ENCODE peak calls at places on chromosome 5, in eight cellular contexts. One of them, this sample, is unnamed.

GRCh38 chr5:157457391-157457790 is 2.6 kb upstream of the NIPAL4 start:
- DNase-seq in hepatocyte: no peak
- DNase-seq in mammary epithelial cell: no peak
- DNase-seq in OCI-LY7: peak; percentile 21
- DNase-seq in GM23248: no peak
- DNase-seq in SK-N-SH: no peak
- DNase-seq in fibroblast of lung: no peak
- DNase-seq in IMR-90: no peak
- DNase-seq in this sample: no peak

GRCh38 chr5:119996128-119996527 is 366.8 kb downstream of the FAM170A start:
- DNase-seq in mammary epithelial cell: no peak
- DNase-seq in IMR-90: peak; percentile 41
- DNase-seq in hepatocyte: no peak
- DNase-seq in GM23248: no peak
- DNase-seq in fibroblast of lung: no peak
- DNase-seq in SK-N-SH: no peak
- DNase-seq in OCI-LY7: no peak
- DNase-seq in this sample: no peak

GRCh38 chr5:97644896-97645295 is 461.8 kb upstream of the RIOK2 start:
- DNase-seq in OCI-LY7: no peak
- DNase-seq in SK-N-SH: no peak
- DNase-seq in mammary epithelial cell: no peak
- DNase-seq in hepatocyte: no peak
- DNase-seq in GM23248: no peak
- DNase-seq in IMR-90: no peak
- DNase-seq in fibroblast of lung: no peak
- DNase-seq in this sample: peak; percentile 60

GRCh38 chr5:69416180-69416579 is 1.3 kb downstream of the MARVELD2 start:
- DNase-seq in SK-N-SH: no peak
- DNase-seq in OCI-LY7: no peak
- DNase-seq in IMR-90: no peak
- DNase-seq in GM23248: no peak
- DNase-seq in mammary epithelial cell: peak; percentile 25
- DNase-seq in hepatocyte: no peak
- DNase-seq in fibroblast of lung: no peak
- DNase-seq in this sample: peak; percentile 44

GRCh38 chr5:33981408-33982171 is 2.9 kb downstream of the SLC45A2 start:
- DNase-seq in IMR-90: peak; percentile 44
- DNase-seq in GM23248: peak; percentile 53
- DNase-seq in SK-N-SH: no peak
- DNase-seq in OCI-LY7: no peak
- DNase-seq in fibroblast of lung: peak; percentile 42
- DNase-seq in hepatocyte: no peak
- DNase-seq in mammary epithelial cell: no peak
- DNase-seq in this sample: no peak

GRCh38 chr5:958701-959571 is 49.7 kb upstream of the NKD2 start:
- DNase-seq in fibroblast of lung: peak; percentile 73
- DNase-seq in SK-N-SH: peak; percentile 43
- DNase-seq in OCI-LY7: no peak
- DNase-seq in GM23248: peak; percentile 73
- DNase-seq in mammary epithelial cell: peak; percentile 72
- DNase-seq in hepatocyte: no peak
- DNase-seq in IMR-90: peak; percentile 54
- DNase-seq in this sample: no peak

GRCh38 chr5:73363911-73364730 is 84.5 kb downstream of the FOXD1 start:
- DNase-seq in OCI-LY7: no peak
- DNase-seq in hepatocyte: peak; percentile 19
- DNase-seq in SK-N-SH: no peak
- DNase-seq in mammary epithelial cell: peak; percentile 44
- DNase-seq in GM23248: peak; percentile 81
- DNase-seq in fibroblast of lung: peak; percentile 83
- DNase-seq in IMR-90: peak; percentile 80
- DNase-seq in this sample: peak; percentile 45

GRCh38 chr5:40464461-40464860 is 215.3 kb upstream of the PTGER4 start:
- DNase-seq in GM23248: peak; percentile 21
- DNase-seq in fibroblast of lung: peak; percentile 5
- DNase-seq in SK-N-SH: no peak
- DNase-seq in IMR-90: peak; percentile 15
- DNase-seq in mammary epithelial cell: no peak
- DNase-seq in hepatocyte: no peak
- DNase-seq in OCI-LY7: no peak
- DNase-seq in this sample: no peak

GRCh38 chr5:160792281-160792680 is 59.7 kb downstream of the ATP10B start:
- DNase-seq in SK-N-SH: no peak
- DNase-seq in mammary epithelial cell: peak; percentile 29
- DNase-seq in fibroblast of lung: no peak
- DNase-seq in hepatocyte: no peak
- DNase-seq in GM23248: no peak
- DNase-seq in OCI-LY7: no peak
- DNase-seq in IMR-90: no peak
- DNase-seq in this sample: no peak

GRCh38 chr5:80182802-80183645 is 72.8 kb downstream of the SERINC5 start:
- DNase-seq in fibroblast of lung: no peak
- DNase-seq in hepatocyte: no peak
- DNase-seq in GM23248: no peak
- DNase-seq in IMR-90: no peak
- DNase-seq in mammary epithelial cell: no peak
- DNase-seq in OCI-LY7: peak; percentile 76
- DNase-seq in SK-N-SH: no peak
- DNase-seq in this sample: peak; percentile 91

GRCh38 chr5:143955140-143955539 is 143.2 kb downstream of the HMHB1 start:
- DNase-seq in IMR-90: peak; percentile 63
- DNase-seq in OCI-LY7: no peak
- DNase-seq in SK-N-SH: peak; percentile 5
- DNase-seq in GM23248: peak; percentile 33
- DNase-seq in fibroblast of lung: peak; percentile 63
- DNase-seq in mammary epithelial cell: no peak
- DNase-seq in hepatocyte: no peak
- DNase-seq in this sample: no peak

GRCh38 chr5:169413416-169413815 is 112.5 kb upstream of the SLIT3 start:
- DNase-seq in fibroblast of lung: peak; percentile 26
- DNase-seq in mammary epithelial cell: no peak
- DNase-seq in SK-N-SH: no peak
- DNase-seq in OCI-LY7: no peak
- DNase-seq in GM23248: peak; percentile 75
- DNase-seq in IMR-90: no peak
- DNase-seq in hepatocyte: no peak
- DNase-seq in this sample: no peak

GRCh38 chr5:169415948-169416347 is 115.0 kb upstream of the SLIT3 start:
- DNase-seq in fibroblast of lung: no peak
- DNase-seq in OCI-LY7: no peak
- DNase-seq in GM23248: no peak
- DNase-seq in mammary epithelial cell: no peak
- DNase-seq in hepatocyte: no peak
- DNase-seq in SK-N-SH: no peak
- DNase-seq in IMR-90: no peak
- DNase-seq in this sample: no peak

GRCh38 chr5:169417676-169418075 is 116.7 kb upstream of the SLIT3 start:
- DNase-seq in GM23248: no peak
- DNase-seq in fibroblast of lung: no peak
- DNase-seq in SK-N-SH: no peak
- DNase-seq in IMR-90: no peak
- DNase-seq in mammary epithelial cell: no peak
- DNase-seq in hepatocyte: no peak
- DNase-seq in OCI-LY7: no peak
- DNase-seq in this sample: no peak

GRCh38 chr5:169415351-169415750 is 114.4 kb upstream of the SLIT3 start:
- DNase-seq in SK-N-SH: no peak
- DNase-seq in mammary epithelial cell: no peak
- DNase-seq in IMR-90: no peak
- DNase-seq in fibroblast of lung: peak; percentile 32
- DNase-seq in hepatocyte: no peak
- DNase-seq in GM23248: peak; percentile 77
- DNase-seq in OCI-LY7: no peak
- DNase-seq in this sample: no peak

DNA sequence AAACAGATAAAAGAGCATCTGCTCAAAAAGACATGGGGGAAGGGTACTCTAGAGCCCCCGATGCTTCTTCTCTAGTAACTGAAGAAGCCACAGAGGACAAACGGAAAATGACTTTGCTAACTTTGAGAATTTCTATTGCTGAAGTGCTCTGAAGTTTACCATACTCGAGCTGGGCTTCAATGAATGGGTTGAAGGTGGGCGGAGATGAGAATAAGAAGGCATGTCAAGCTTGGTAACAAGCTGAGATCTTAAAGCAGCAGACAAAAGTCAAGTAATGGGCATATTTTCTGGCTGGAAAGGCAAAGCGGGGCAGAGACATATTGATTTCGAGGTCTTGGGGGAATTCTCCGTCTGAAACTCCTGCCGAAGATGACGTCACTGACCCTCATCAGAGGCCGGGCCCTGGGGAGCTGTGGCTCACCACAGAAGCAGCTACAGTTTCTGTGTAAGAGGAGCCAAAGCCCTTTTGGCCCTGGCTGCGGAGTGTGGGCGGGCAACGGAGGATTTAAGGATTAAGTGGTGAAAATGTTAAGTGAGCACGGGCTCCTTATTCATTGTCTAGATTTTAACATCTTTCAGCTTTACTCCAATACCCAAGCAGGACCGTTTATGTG is 115.8 kb upstream of the SLIT3 start:
- DNase-seq in IMR-90: peak; percentile 46
- DNase-seq in fibroblast of lung: peak; percentile 94
- DNase-seq in hepatocyte: peak; percentile 21
- DNase-seq in mammary epithelial cell: peak; percentile 86
- DNase-seq in OCI-LY7: no peak
- DNase-seq in SK-N-SH: no peak
- DNase-seq in GM23248: peak; percentile 100
- DNase-seq in this sample: no peak
- H3K4me2 ChIP-seq in IMR-90: no peak overlapping the region
- H3K4me2 ChIP-seq in fibroblast of lung: no peak overlapping the region
- H3K4me2 ChIP-seq in hepatocyte: no peak overlapping the region
- H3K4me2 ChIP-seq in mammary epithelial cell: peak overlapping the region; percentile 39
- H3K4me2 ChIP-seq in OCI-LY7: no peak overlapping the region
- H3K4me2 ChIP-seq in SK-N-SH: no peak overlapping the region
- H3K4me2 ChIP-seq in GM23248: peak overlapping the region; percentile 79
- H3K4me2 ChIP-seq in this sample: no peak overlapping the region

GRCh38 chr5:56326116-56326515 is 93.0 kb upstream of the ANKRD55 start:
- DNase-seq in SK-N-SH: no peak
- DNase-seq in IMR-90: no peak
- DNase-seq in mammary epithelial cell: no peak
- DNase-seq in fibroblast of lung: no peak
- DNase-seq in GM23248: no peak
- DNase-seq in OCI-LY7: no peak
- DNase-seq in hepatocyte: no peak
- DNase-seq in this sample: no peak
- H3K4me2 ChIP-seq in SK-N-SH: no peak overlapping the region
- H3K4me2 ChIP-seq in IMR-90: no peak overlapping the region
- H3K4me2 ChIP-seq in mammary epithelial cell: no peak overlapping the region
- H3K4me2 ChIP-seq in fibroblast of lung: no peak overlapping the region
- H3K4me2 ChIP-seq in GM23248: no peak overlapping the region
- H3K4me2 ChIP-seq in OCI-LY7: no peak overlapping the region
- H3K4me2 ChIP-seq in hepatocyte: no peak overlapping the region
- H3K4me2 ChIP-seq in this sample: no peak overlapping the region

GRCh38 chr5:137320056-137321045 is 178.8 kb downstream of the SPOCK1 start:
- DNase-seq in fibroblast of lung: peak; percentile 75
- DNase-seq in OCI-LY7: peak; percentile 46
- DNase-seq in hepatocyte: peak; percentile 71
- DNase-seq in GM23248: peak; percentile 69
- DNase-seq in mammary epithelial cell: peak; percentile 66
- DNase-seq in SK-N-SH: peak; percentile 68
- DNase-seq in IMR-90: peak; percentile 51
- DNase-seq in this sample: peak; percentile 80
- H3K4me2 ChIP-seq in fibroblast of lung: no peak overlapping the region
- H3K4me2 ChIP-seq in OCI-LY7: no peak overlapping the region
- H3K4me2 ChIP-seq in hepatocyte: no peak overlapping the region
- H3K4me2 ChIP-seq in GM23248: peak overlapping the region; percentile 15
- H3K4me2 ChIP-seq in mammary epithelial cell: peak overlapping the region; percentile 25
- H3K4me2 ChIP-seq in SK-N-SH: no peak overlapping the region
- H3K4me2 ChIP-seq in IMR-90: no peak overlapping the region
- H3K4me2 ChIP-seq in this sample: no peak overlapping the region

GRCh38 chr5:102313907-102314306 is 17.8 kb upstream of the SLCO4C1 start:
- DNase-seq in hepatocyte: no peak
- DNase-seq in IMR-90: no peak
- DNase-seq in mammary epithelial cell: no peak
- DNase-seq in fibroblast of lung: no peak
- DNase-seq in OCI-LY7: no peak
- DNase-seq in SK-N-SH: peak; percentile 60
- DNase-seq in GM23248: no peak
- DNase-seq in this sample: peak; percentile 29

GRCh38 chr5:102312586-102312985 is 16.5 kb upstream of the SLCO4C1 start:
- DNase-seq in SK-N-SH: no peak
- DNase-seq in IMR-90: no peak
- DNase-seq in GM23248: peak; percentile 78
- DNase-seq in fibroblast of lung: peak; percentile 16
- DNase-seq in mammary epithelial cell: peak; percentile 4
- DNase-seq in OCI-LY7: no peak
- DNase-seq in hepatocyte: peak; percentile 16
- DNase-seq in this sample: peak; percentile 1

GRCh38 chr5:102309586-102309985 is 13.5 kb upstream of the SLCO4C1 start:
- DNase-seq in IMR-90: no peak
- DNase-seq in OCI-LY7: no peak
- DNase-seq in GM23248: no peak
- DNase-seq in mammary epithelial cell: no peak
- DNase-seq in hepatocyte: no peak
- DNase-seq in SK-N-SH: no peak
- DNase-seq in fibroblast of lung: no peak
- DNase-seq in this sample: no peak

GRCh38 chr5:102314328-102314727 is 18.2 kb upstream of the SLCO4C1 start:
- DNase-seq in mammary epithelial cell: no peak
- DNase-seq in IMR-90: no peak
- DNase-seq in GM23248: no peak
- DNase-seq in SK-N-SH: no peak
- DNase-seq in OCI-LY7: no peak
- DNase-seq in hepatocyte: no peak
- DNase-seq in fibroblast of lung: no peak
- DNase-seq in this sample: no peak
- H3K4me2 ChIP-seq in mammary epithelial cell: no peak overlapping the region
- H3K4me2 ChIP-seq in IMR-90: no peak overlapping the region
- H3K4me2 ChIP-seq in GM23248: no peak overlapping the region
- H3K4me2 ChIP-seq in SK-N-SH: no peak overlapping the region
- H3K4me2 ChIP-seq in OCI-LY7: no peak overlapping the region
- H3K4me2 ChIP-seq in hepatocyte: no peak overlapping the region
- H3K4me2 ChIP-seq in fibroblast of lung: no peak overlapping the region
- H3K4me2 ChIP-seq in this sample: no peak overlapping the region

GRCh38 chr5:146877783-146878470 is 630 bp downstream of the PPP2R2B start:
- DNase-seq in OCI-LY7: no peak
- DNase-seq in IMR-90: no peak
- DNase-seq in fibroblast of lung: peak; percentile 61
- DNase-seq in SK-N-SH: peak; percentile 79
- DNase-seq in hepatocyte: peak; percentile 33
- DNase-seq in GM23248: peak; percentile 43
- DNase-seq in mammary epithelial cell: no peak
- DNase-seq in this sample: peak; percentile 37

GRCh38 chr5:146880985-146881384 is 2.4 kb upstream of the PPP2R2B start:
- DNase-seq in IMR-90: no peak
- DNase-seq in OCI-LY7: no peak
- DNase-seq in mammary epithelial cell: no peak
- DNase-seq in fibroblast of lung: no peak
- DNase-seq in hepatocyte: no peak
- DNase-seq in SK-N-SH: no peak
- DNase-seq in GM23248: no peak
- DNase-seq in this sample: no peak

GRCh38 chr5:146883496-146883895 is 4.9 kb upstream of the PPP2R2B start:
- DNase-seq in fibroblast of lung: no peak
- DNase-seq in GM23248: no peak
- DNase-seq in SK-N-SH: no peak
- DNase-seq in mammary epithelial cell: peak; percentile 86
- DNase-seq in hepatocyte: peak; percentile 17
- DNase-seq in IMR-90: no peak
- DNase-seq in OCI-LY7: no peak
- DNase-seq in this sample: no peak

GRCh38 chr5:146877178-146877681 is 1.3 kb downstream of the PPP2R2B start:
- DNase-seq in SK-N-SH: no peak
- DNase-seq in fibroblast of lung: peak; percentile 26
- DNase-seq in OCI-LY7: no peak
- DNase-seq in mammary epithelial cell: no peak
- DNase-seq in GM23248: no peak
- DNase-seq in hepatocyte: no peak
- DNase-seq in IMR-90: no peak
- DNase-seq in this sample: no peak

GRCh38 chr5:146878471-146879172 is at the start of gene PPP2R2B:
- DNase-seq in hepatocyte: peak; percentile 74
- DNase-seq in fibroblast of lung: peak; percentile 83
- DNase-seq in SK-N-SH: peak; percentile 86
- DNase-seq in OCI-LY7: no peak
- DNase-seq in GM23248: peak; percentile 57
- DNase-seq in mammary epithelial cell: peak; percentile 57
- DNase-seq in IMR-90: peak; percentile 1
- DNase-seq in this sample: peak; percentile 78
- H3K4me2 ChIP-seq in hepatocyte: peak within 1 kb of the TSS; percentile 99
- H3K4me2 ChIP-seq in fibroblast of lung: peak within 1 kb of the TSS; percentile 71
- H3K4me2 ChIP-seq in SK-N-SH: peak within 1 kb of the TSS; percentile 94
- H3K4me2 ChIP-seq in OCI-LY7: no peak within 1 kb of the TSS
- H3K4me2 ChIP-seq in GM23248: peak within 1 kb of the TSS; percentile 51
- H3K4me2 ChIP-seq in mammary epithelial cell: peak within 1 kb of the TSS; percentile 99
- H3K4me2 ChIP-seq in IMR-90: peak within 1 kb of the TSS; percentile 67
- H3K4me2 ChIP-seq in this sample: peak within 1 kb of the TSS; percentile 84

This sample was measured in mesendoderm.